ENCODE peak calls at places on chromosomes 12 and 14, in seven cellular contexts. E is tibial nerve; M is nephron progenitor cell; V is activated T-helper 1 cell treated with anti-CD3 and anti-CD28 coated beads, Interleukin-12 subunit alpha, Interleukin-12 subunit beta, Interleukin-2, Interleukin-4 antibody, amounts not matched to agents 30 ng/mL and 10 ng/mL and 1 ng/mL, durations not matched to agents 14 hours and 24 hours and 36 hours; P is HS-5; S is natural killer cell treated with Interleukin-12 subunit alpha and Interleukin-12 subunit beta and Interleukin-15 and Interleukin-18, amount 100 ng/mL, for 72 hours; H is Panc1. T is an unnamed sample.

GRCh38 chr12:34393086-34393820 is 371.0 kb downstream of the ALG10 start:
- DNase-seq in P (no peak), V (no peak), E (peak; percentile 10), S (peak; percentile 59), M (no peak), H (no peak), T (peak; percentile 15)

GRCh38 chr14:93375673-93376156 is 28.7 kb downstream of the COX8C start:
- DNase-seq in M (no peak), H (no peak), E (no peak), P (no peak), V (no peak), S (no peak), T (no peak)

GRCh38 chr12:124335426-124336183 is 40.7 kb downstream of the RFLNA start:
- DNase-seq in H (no peak), P (no peak), S (no peak), V (no peak), M (no peak), E (no peak), T (no peak)

GRCh38 chr12:119692410-119692809 is 24.5 kb downstream of the PRKAB1 start:
- DNase-seq in M (no peak), P (no peak), V (no peak), E (no peak), S (no peak), H (no peak), T (no peak)

GRCh38 chr14:87109271-87109670 is 883.7 kb downstream of the GALC start:
- DNase-seq in E (no peak), M (no peak), V (no peak), P (no peak), S (no peak), H (no peak), T (no peak)

GRCh38 chr14:93984987-93985410 is 8.6 kb upstream of the ASB2 start:
- DNase-seq in S (no peak), E (no peak), P (no peak), H (no peak), V (no peak), M (peak; percentile 46), T (peak; percentile 65)

GRCh38 chr12:16299403-16299802 is 21.9 kb upstream of the SLC15A5 start:
- DNase-seq in S (no peak), P (peak; percentile 9), V (no peak), E (no peak), H (no peak), M (no peak), T (no peak)

GRCh38 chr12:84694111-84694510 is 218.5 kb downstream of the SLC6A15 start:
- DNase-seq in E (no peak), H (no peak), P (no peak), S (no peak), V (no peak), M (no peak), T (no peak)

GRCh38 chr14:104109121-104109541 is 23.6 kb downstream of the ASPG start:
- DNase-seq in S (peak; percentile 47), P (no peak), V (no peak), H (no peak), E (no peak), M (peak; percentile 18), T (peak; percentile 29)

GRCh38 chr12:67634167-67634793 is 14.3 kb upstream of the DYRK2 start:
- DNase-seq in H (no peak), E (no peak), P (no peak), V (no peak), S (no peak), M (no peak), T (no peak)

GRCh38 chr12:102694913-102695312 is 214.6 kb upstream of the IGF1 start:
- DNase-seq in M (no peak), H (no peak), V (no peak), E (no peak), P (no peak), S (no peak), T (no peak)

GRCh38 chr12:29921307-29921706 is 137.6 kb upstream of the TMTC1 start:
- DNase-seq in S (no peak), H (no peak), M (no peak), V (no peak), E (no peak), P (no peak), T (no peak)

GRCh38 chr14:74599201-74599809 is 12.7 kb downstream of the LTBP2 start:
- DNase-seq in E (no peak), V (no peak), M (no peak), H (no peak), S (no peak), P (no peak), T (no peak)

GRCh38 chr14:68042002-68042401 is 222.4 kb downstream of the RAD51B start:
- DNase-seq in E (no peak), H (no peak), M (no peak), V (no peak), P (no peak), S (no peak), T (no peak)

GRCh38 chr14:57209561-57209960 is 59.1 kb downstream of the EXOC5 start:
- DNase-seq in E (no peak), M (no peak), H (no peak), S (no peak), V (no peak), P (peak; percentile 31), T (no peak)

GRCh38 chr12:85036241-85036707 is at the start of the genes LRRIQ1 and TSPAN19:
- DNase-seq in M (peak; percentile 77), P (peak; percentile 64), V (peak; percentile 22), S (no peak), H (peak; percentile 39), E (peak; percentile 23), T (peak; percentile 95)

GRCh38 chr12:10392394-10392930 is 2.6 kb upstream of the KLRK1 start:
- DNase-seq in S (peak; percentile 88), H (no peak), P (peak; percentile 81), V (no peak), E (peak; percentile 30), M (no peak), T (no peak)

GRCh38 chr14:105682956-105683570 is 156.7 kb downstream of the TMEM121 start:
- DNase-seq in V (no peak), S (no peak), M (no peak), H (no peak), E (no peak), P (no peak), T (no peak)

GRCh38 chr14:32633214-32633864 is 304.2 kb downstream of the AKAP6 start:
- DNase-seq in V (no peak), M (no peak), H (no peak), S (no peak), P (no peak), E (no peak), T (no peak)

GRCh38 chr12:88691811-88692210 is 111.5 kb upstream of the KITLG start:
- DNase-seq in E (no peak), H (no peak), V (no peak), M (no peak), P (no peak), S (no peak), T (no peak)

GRCh38 chr14:52351561-52352491 is 37.7 kb downstream of the PTGER2 start:
- DNase-seq in V (peak; percentile 72), H (no peak), E (no peak), P (no peak), M (no peak), S (peak; percentile 82), T (no peak)

GRCh38 chr14:102729825-102730224 is 47.4 kb upstream of the TRAF3 start:
- DNase-seq in S (no peak), P (no peak), H (no peak), V (no peak), M (no peak), E (no peak), T (no peak)

GRCh38 chr14:86055512-86055911 is 525.6 kb downstream of the FLRT2 start:
- DNase-seq in H (no peak), M (no peak), P (no peak), E (no peak), S (no peak), V (no peak), T (no peak)

GRCh38 chr14:87615822-87616679 is 376.9 kb downstream of the GALC start:
- DNase-seq in E (peak; percentile 14), P (no peak), M (peak; percentile 72), V (peak; percentile 2), H (peak; percentile 25), S (no peak), T (peak; percentile 73)

GRCh38 chr12:87142346-87142745 is 886.2 kb upstream of the MGAT4C start:
- DNase-seq in V (no peak), E (no peak), P (no peak), M (no peak), H (no peak), S (no peak), T (no peak)

GRCh38 chr14:100408350-100409015 is 85.3 kb downstream of the SLC25A47 start:
- DNase-seq in E (no peak), H (no peak), S (no peak), V (no peak), P (peak; percentile 60), M (no peak), T (no peak)

GRCh38 chr14:93343266-93343665 is 3.7 kb upstream of the COX8C start:
- DNase-seq in P (no peak), H (no peak), E (no peak), M (no peak), S (no peak), V (no peak), T (no peak)

GRCh38 chr14:30227871-30228270 is 300.2 kb upstream of the PRKD1 start:
- DNase-seq in S (no peak), P (peak; percentile 35), V (no peak), E (peak; percentile 43), M (no peak), H (no peak), T (no peak)

GRCh38 chr14:92539419-92539818 is 25.8 kb downstream of the RIN3 start:
- DNase-seq in P (no peak), S (no peak), V (no peak), E (no peak), M (no peak), H (no peak), T (no peak)